ENCODE peak calls at places on chromosomes 12 and 14, in six cellular contexts. J is activated CD8-positive, alpha-beta memory T cell treated with anti-CD3 and anti-CD28 coated beads for 4 hours; W is progenitor cell of endocrine pancreas; Q is chondrocyte; T is type B pancreatic cell; C is CD8-positive, alpha-beta T cell. I is an unnamed sample.

GRCh38 chr12:107515446-107515958 is 170.1 kb upstream of the PWP1 start:
- DNase-seq in J (no peak), W (no peak), Q (no peak), T (no peak), C (no peak), I (peak)

GRCh38 chr12:116964740-116965090 is 54.0 kb downstream of the FBXW8 start:
- DNase-seq in J (no peak), W (no peak), Q (no peak), T (no peak), C (no peak), I (no peak)

GRCh38 chr12:116614194-116614885 is 55.2 kb downstream of the MAP1LC3B2 start:
- DNase-seq in J (no peak), W (no peak), Q (no peak), T (no peak), C (no peak), I (no peak)

GRCh38 chr12:19397534-19397933 is 41.8 kb upstream of the AEBP2 start:
- DNase-seq in J (no peak), W (no peak), Q (no peak), T (no peak), C (no peak), I (no peak)

GRCh38 chr14:65223636-65224035 is 121.3 kb upstream of the MAX start:
- DNase-seq in J (no peak), W (no peak), Q (no peak), T (no peak), C (no peak), I (no peak)

GRCh38 chr12:80213246-80213645 is 113.9 kb downstream of the OTOGL start:
- DNase-seq in J (no peak), W (no peak), Q (no peak), T (no peak), C (no peak), I (no peak)

GRCh38 chr12:49422038-49422575 is 54.8 kb downstream of the SPATS2 start:
- DNase-seq in J (no peak), W (no peak), Q (no peak), T (no peak), C (no peak), I (no peak)

GRCh38 chr12:47797432-47797831 is 22.3 kb downstream of the HDAC7 start:
- DNase-seq in J (no peak), W (no peak), Q (no peak), T (no peak), C (no peak), I (no peak)

GRCh38 chr14:39467889-39468524 is 35.8 kb upstream of the FBXO33 start:
- DNase-seq in J (no peak), W (no peak), Q (no peak), T (no peak), C (no peak), I (no peak)

GRCh38 chr14:101349108-101349507 is 212.2 kb upstream of the DIO3 start:
- DNase-seq in J (no peak), W (no peak), Q (no peak), T (peak), C (no peak), I (no peak)

GRCh38 chr12:96093543-96094196 is 58.3 kb upstream of the LTA4H start:
- DNase-seq in J (no peak), W (no peak), Q (no peak), T (no peak), C (no peak), I (no peak)

GRCh38 chr12:128804762-128805161 is 19.0 kb downstream of the SLC15A4 start:
- DNase-seq in J (no peak), W (no peak), Q (no peak), T (no peak), C (no peak), I (no peak)

GRCh38 chr12:54306925-54307731 is 6.3 kb upstream of the NFE2 start:
- DNase-seq in J (no peak), W (no peak), Q (peak), T (no peak), C (no peak), I (no peak)

GRCh38 chr12:69154585-69155363 is 84.6 kb upstream of the CPSF6 start:
- DNase-seq in J (peak), W (peak), Q (no peak), T (no peak), C (peak), I (peak)

I was measured in brain pericyte.